ENCODE peak calls at places on chromosomes 1 and 21, in seven cellular contexts. O, R, G, V, Y, I and P are unnamed samples.

GRCh38 chr1:170545476-170545875 is 13.5 kb downstream of the GORAB start:
- DNase-seq in I (no peak), Y (no peak), O (no peak), G (peak; percentile 12), V (no peak), R (no peak), P (peak; percentile 45)

GRCh38 chr21:42633858-42634257 is 19.6 kb upstream of the PDE9A start:
- DNase-seq in R (no peak), Y (no peak), I (no peak), O (no peak), G (no peak), V (no peak), P (no peak)

GRCh38 chr1:96596226-96596625 is 125.4 kb upstream of the PTBP2 start:
- DNase-seq in O (no peak), G (peak; percentile 62), R (no peak), Y (no peak), I (no peak), V (no peak), P (no peak)

GRCh38 chr1:24438423-24438901 is 22.9 kb downstream of the NIPAL3 start:
- DNase-seq in Y (peak; percentile 48), G (no peak), V (no peak), O (no peak), I (no peak), R (no peak), P (no peak)

GRCh38 chr1:6873298-6874015 is 88.2 kb downstream of the CAMTA1 start:
- DNase-seq in V (peak; percentile 10), I (no peak), O (no peak), G (no peak), R (no peak), Y (no peak), P (no peak)

GRCh38 chr1:68542586-68542985 is 45.7 kb upstream of the DEPDC1 start:
- DNase-seq in O (no peak), V (no peak), G (peak; percentile 3), R (no peak), I (no peak), Y (no peak), P (no peak)

GRCh38 chr1:110605446-110605845 is 712 bp downstream of the KCNA2 start:
- DNase-seq in I (no peak), G (no peak), Y (no peak), O (no peak), V (no peak), R (no peak), P (no peak)

GRCh38 chr1:42732126-42732680 is 7.8 kb downstream of the CLDN19 start:
- DNase-seq in I (no peak), G (no peak), O (no peak), R (no peak), V (no peak), Y (no peak), P (no peak)

GRCh38 chr1:205570173-205570501 is 61.7 kb downstream of the ELK4 start:
- DNase-seq in V (no peak), O (no peak), G (no peak), R (no peak), Y (no peak), I (no peak), P (no peak)

GRCh38 chr1:94589728-94590127 is 48.2 kb upstream of the F3 start:
- DNase-seq in O (no peak), G (no peak), Y (no peak), V (no peak), R (no peak), I (no peak), P (no peak)

GRCh38 chr1:111481387-111482221 is 7.8 kb downstream of the C1orf162 start:
- DNase-seq in Y (peak; percentile 84), R (peak; percentile 84), O (peak; percentile 44), G (peak; percentile 58), I (peak; percentile 80), V (peak; percentile 21), P (peak; percentile 29)

GRCh38 chr21:33943293-33943692 is 27.7 kb upstream of the ATP5PO start:
- DNase-seq in I (no peak), G (no peak), R (no peak), O (no peak), V (no peak), Y (no peak), P (no peak)

GRCh38 chr1:10761503-10762152 is 34.8 kb downstream of the CASZ1 start:
- DNase-seq in V (no peak), R (peak; percentile 70), Y (no peak), I (no peak), G (no peak), O (no peak), P (no peak)

GRCh38 chr1:221117548-221117951 is 238.3 kb downstream of the HLX start:
- DNase-seq in R (no peak), V (peak; percentile 45), I (peak; percentile 77), O (no peak), G (no peak), Y (no peak), P (peak; percentile 24)

GRCh38 chr1:224433671-224434446 is 738 bp downstream of the WDR26 start:
- DNase-seq in Y (peak; percentile 51), V (no peak), G (peak; percentile 39), I (peak; percentile 22), O (peak; percentile 45), R (peak; percentile 57), P (no peak)

GRCh38 chr1:24988560-24988912 is 58.5 kb upstream of the RUNX3 start:
- DNase-seq in Y (no peak), V (no peak), G (no peak), O (no peak), I (no peak), R (no peak), P (no peak)

GRCh38 chr1:225470210-225470609 is 42.4 kb upstream of the LBR start:
- DNase-seq in V (no peak), I (no peak), Y (no peak), G (no peak), O (no peak), R (peak; percentile 40), P (no peak)

GRCh38 chr1:32900956-32901822 is at the start of gene TMEM54:
- DNase-seq in I (peak; percentile 70), V (no peak), R (peak; percentile 71), G (peak; percentile 40), O (no peak), Y (no peak), P (no peak)

GRCh38 chr1:231727171-231727570 is 100.6 kb downstream of the DISC1 start:
- DNase-seq in I (no peak), R (no peak), G (no peak), O (no peak), V (no peak), Y (no peak), P (no peak)

GRCh38 chr1:155104605-155105534 is 22.8 kb upstream of the EFNA1 start:
- DNase-seq in R (no peak), V (no peak), G (no peak), Y (no peak), I (no peak), O (no peak), P (no peak)

GRCh38 chr1:96538001-96538649 is 183.5 kb upstream of the PTBP2 start:
- DNase-seq in R (no peak), O (no peak), G (no peak), V (peak; percentile 80), I (peak; percentile 11), Y (peak; percentile 40), P (no peak)

GRCh38 chr1:108831225-108831624 is 25.7 kb downstream of the AKNAD1 start:
- DNase-seq in Y (no peak), I (no peak), O (no peak), G (peak; percentile 52), R (no peak), V (peak; percentile 57), P (no peak)

GRCh38 chr1:37239225-37239740 is 205.0 kb upstream of the GRIK3 start:
- DNase-seq in R (peak; percentile 18), I (no peak), V (no peak), O (no peak), G (no peak), Y (no peak), P (no peak)

GRCh38 chr1:206694551-206695124 is 9.9 kb downstream of the MAPKAPK2 start:
- DNase-seq in R (no peak), O (no peak), G (no peak), Y (no peak), I (no peak), V (no peak), P (no peak)

GRCh38 chr1:66981679-66982078 is 56.9 kb downstream of the MIER1 start:
- DNase-seq in R (no peak), O (peak; percentile 31), I (peak; percentile 31), G (no peak), V (no peak), Y (peak; percentile 6), P (no peak)

GRCh38 chr1:245212221-245212710 is 57.5 kb downstream of the KIF26B start:
- DNase-seq in R (no peak), Y (no peak), V (no peak), G (no peak), I (no peak), O (no peak), P (no peak)

GRCh38 chr1:212638419-212639151 is 30.0 kb downstream of the ATF3 start:
- DNase-seq in I (peak; percentile 32), G (no peak), R (no peak), V (peak; percentile 42), O (no peak), Y (no peak), P (no peak)

GRCh38 chr1:6625579-6626149 is 996 bp downstream of the THAP3 start:
- DNase-seq in R (no peak), G (peak; percentile 75), O (no peak), V (no peak), Y (peak; percentile 24), I (no peak), P (no peak)

GRCh38 chr1:59361766-59362165 is 64.9 kb downstream of the FGGY start:
- DNase-seq in V (no peak), R (no peak), O (no peak), I (no peak), G (no peak), Y (no peak), P (no peak)

GRCh38 chr1:59401581-59401980 is 104.7 kb downstream of the FGGY start:
- DNase-seq in R (no peak), V (no peak), G (no peak), I (no peak), O (no peak), Y (no peak), P (no peak)

GRCh38 chr1:97144527-97144926 is 422.9 kb downstream of the PTBP2 start:
- DNase-seq in Y (no peak), R (no peak), I (no peak), V (peak; percentile 22), G (peak; percentile 73), O (no peak), P (no peak)